ENCODE peak calls at places on chromosome 21, in six cellular contexts. One of them, this sample, is unnamed.

GRCh38 chr21:25735895-25736597 is 1.3 kb downstream of the GABPA start:
- DNase-seq in esophagus muscularis mucosa: no peak
- DNase-seq in transverse colon: no peak
- DNase-seq in SK-N-SH: no peak
- DNase-seq in stomach: no peak
- DNase-seq in sigmoid colon: no peak
- DNase-seq in this sample: no peak

GRCh38 chr21:32413697-32414578 is 1.4 kb downstream of the EVA1C start:
- DNase-seq in SK-N-SH: no peak
- DNase-seq in esophagus muscularis mucosa: no peak
- DNase-seq in transverse colon: peak; percentile 21
- DNase-seq in stomach: no peak
- DNase-seq in sigmoid colon: peak; percentile 81
- DNase-seq in this sample: peak; percentile 62

GRCh38 chr21:32772281-32773047 is 909 bp upstream of the PAXBP1 start:
- DNase-seq in sigmoid colon: no peak
- DNase-seq in esophagus muscularis mucosa: no peak
- DNase-seq in transverse colon: peak; percentile 60
- DNase-seq in SK-N-SH: peak; percentile 29
- DNase-seq in stomach: peak; percentile 44
- DNase-seq in this sample: no peak

GRCh38 chr21:33703750-33704606 is 61.7 kb downstream of the ITSN1 start:
- DNase-seq in SK-N-SH: no peak
- DNase-seq in transverse colon: no peak
- DNase-seq in sigmoid colon: no peak
- DNase-seq in stomach: peak; percentile 31
- DNase-seq in esophagus muscularis mucosa: no peak
- DNase-seq in this sample: no peak

GRCh38 chr21:27776925-27777553 is 810.2 kb upstream of the ADAMTS5 start:
- DNase-seq in sigmoid colon: no peak
- DNase-seq in esophagus muscularis mucosa: no peak
- DNase-seq in SK-N-SH: no peak
- DNase-seq in stomach: peak; percentile 54
- DNase-seq in transverse colon: no peak
- DNase-seq in this sample: no peak

GRCh38 chr21:31218830-31219608 is 125.0 kb downstream of the TIAM1 start:
- DNase-seq in transverse colon: peak; percentile 43
- DNase-seq in sigmoid colon: no peak
- DNase-seq in stomach: peak; percentile 44
- DNase-seq in SK-N-SH: no peak
- DNase-seq in esophagus muscularis mucosa: peak; percentile 92
- DNase-seq in this sample: peak; percentile 89

GRCh38 chr21:33761104-33762036 is 119.1 kb downstream of the ITSN1 start:
- DNase-seq in sigmoid colon: no peak
- DNase-seq in transverse colon: no peak
- DNase-seq in esophagus muscularis mucosa: no peak
- DNase-seq in SK-N-SH: no peak
- DNase-seq in stomach: no peak
- DNase-seq in this sample: no peak

GRCh38 chr21:29305561-29305960 is 6.8 kb downstream of the BACH1 start:
- DNase-seq in sigmoid colon: no peak
- DNase-seq in transverse colon: no peak
- DNase-seq in stomach: no peak
- DNase-seq in SK-N-SH: no peak
- DNase-seq in esophagus muscularis mucosa: peak; percentile 8
- DNase-seq in this sample: no peak

GRCh38 chr21:37450385-37451044 is 83.9 kb downstream of the DYRK1A start:
- DNase-seq in esophagus muscularis mucosa: no peak
- DNase-seq in stomach: no peak
- DNase-seq in SK-N-SH: no peak
- DNase-seq in sigmoid colon: no peak
- DNase-seq in transverse colon: no peak
- DNase-seq in this sample: no peak

GRCh38 chr21:13937236-13937635 is 273.5 kb downstream of the LIPI start:
- DNase-seq in sigmoid colon: no peak
- DNase-seq in transverse colon: no peak
- DNase-seq in esophagus muscularis mucosa: no peak
- DNase-seq in stomach: no peak
- DNase-seq in SK-N-SH: peak; percentile 1
- DNase-seq in this sample: no peak

GRCh38 chr21:16536661-16537359 is 807.0 kb downstream of the USP25 start:
- DNase-seq in SK-N-SH: no peak
- DNase-seq in transverse colon: no peak
- DNase-seq in stomach: no peak
- DNase-seq in esophagus muscularis mucosa: no peak
- DNase-seq in sigmoid colon: no peak
- DNase-seq in this sample: no peak

GRCh38 chr21:21612446-21612845 is 614.2 kb downstream of the NCAM2 start:
- DNase-seq in transverse colon: no peak
- DNase-seq in stomach: no peak
- DNase-seq in SK-N-SH: no peak
- DNase-seq in esophagus muscularis mucosa: no peak
- DNase-seq in sigmoid colon: no peak
- DNase-seq in this sample: no peak

GRCh38 chr21:33760641-33761103 is 118.4 kb downstream of the ITSN1 start:
- DNase-seq in transverse colon: no peak
- DNase-seq in sigmoid colon: no peak
- DNase-seq in stomach: no peak
- DNase-seq in esophagus muscularis mucosa: no peak
- DNase-seq in SK-N-SH: no peak
- DNase-seq in this sample: no peak

GRCh38 chr21:33367309-33367973 is 35.8 kb upstream of the IFNGR2 start:
- DNase-seq in SK-N-SH: no peak
- DNase-seq in stomach: no peak
- DNase-seq in esophagus muscularis mucosa: no peak
- DNase-seq in sigmoid colon: no peak
- DNase-seq in transverse colon: no peak
- DNase-seq in this sample: no peak

GRCh38 chr21:31872452-31873274 is at the start of gene HUNK:
- DNase-seq in esophagus muscularis mucosa: no peak
- DNase-seq in stomach: no peak
- DNase-seq in transverse colon: peak; percentile 58
- DNase-seq in SK-N-SH: peak; percentile 84
- DNase-seq in sigmoid colon: no peak
- DNase-seq in this sample: no peak

GRCh38 chr21:25952306-25952705 is 217.5 kb downstream of the GABPA start:
- DNase-seq in sigmoid colon: no peak
- DNase-seq in SK-N-SH: no peak
- DNase-seq in stomach: no peak
- DNase-seq in transverse colon: no peak
- DNase-seq in esophagus muscularis mucosa: no peak
- DNase-seq in this sample: no peak

GRCh38 chr21:29072873-29073221 is 601 bp downstream of the CCT8 start:
- DNase-seq in SK-N-SH: peak; percentile 26
- DNase-seq in stomach: no peak
- DNase-seq in transverse colon: no peak
- DNase-seq in sigmoid colon: no peak
- DNase-seq in esophagus muscularis mucosa: no peak
- DNase-seq in this sample: no peak

GRCh38 chr21:16116798-16117197 is 387.0 kb downstream of the USP25 start:
- DNase-seq in SK-N-SH: no peak
- DNase-seq in transverse colon: no peak
- DNase-seq in stomach: no peak
- DNase-seq in esophagus muscularis mucosa: no peak
- DNase-seq in sigmoid colon: no peak
- DNase-seq in this sample: no peak

GRCh38 chr21:21195417-21195816 is 197.2 kb downstream of the NCAM2 start:
- DNase-seq in stomach: no peak
- DNase-seq in esophagus muscularis mucosa: no peak
- DNase-seq in SK-N-SH: no peak
- DNase-seq in sigmoid colon: no peak
- DNase-seq in transverse colon: no peak
- DNase-seq in this sample: no peak

GRCh38 chr21:15333943-15334342 is 269.1 kb upstream of the NRIP1 start:
- DNase-seq in sigmoid colon: no peak
- DNase-seq in SK-N-SH: no peak
- DNase-seq in esophagus muscularis mucosa: no peak
- DNase-seq in transverse colon: no peak
- DNase-seq in stomach: no peak
- DNase-seq in this sample: no peak

GRCh38 chr21:37878946-37879660 is 37.2 kb downstream of the KCNJ6 start:
- DNase-seq in stomach: no peak
- DNase-seq in SK-N-SH: no peak
- DNase-seq in sigmoid colon: no peak
- DNase-seq in transverse colon: no peak
- DNase-seq in esophagus muscularis mucosa: no peak
- DNase-seq in this sample: no peak

GRCh38 chr21:30072496-30072895 is 94.1 kb downstream of the CLDN17 start:
- DNase-seq in stomach: peak; percentile 27
- DNase-seq in transverse colon: peak; percentile 46
- DNase-seq in esophagus muscularis mucosa: no peak
- DNase-seq in SK-N-SH: no peak
- DNase-seq in sigmoid colon: no peak
- DNase-seq in this sample: no peak

GRCh38 chr21:37606549-37606948 is 240.0 kb downstream of the DYRK1A start:
- DNase-seq in transverse colon: no peak
- DNase-seq in stomach: no peak
- DNase-seq in SK-N-SH: no peak
- DNase-seq in esophagus muscularis mucosa: no peak
- DNase-seq in sigmoid colon: no peak
- DNase-seq in this sample: no peak

GRCh38 chr21:31732538-31732864 is 583 bp upstream of the SCAF4 start:
- DNase-seq in sigmoid colon: no peak
- DNase-seq in transverse colon: no peak
- DNase-seq in stomach: no peak
- DNase-seq in SK-N-SH: no peak
- DNase-seq in esophagus muscularis mucosa: no peak
- DNase-seq in this sample: no peak

GRCh38 chr21:27275294-27275927 is 308.5 kb upstream of the ADAMTS5 start:
- DNase-seq in transverse colon: no peak
- DNase-seq in esophagus muscularis mucosa: no peak
- DNase-seq in sigmoid colon: no peak
- DNase-seq in SK-N-SH: peak; percentile 15
- DNase-seq in stomach: no peak
- DNase-seq in this sample: no peak

DNA sequence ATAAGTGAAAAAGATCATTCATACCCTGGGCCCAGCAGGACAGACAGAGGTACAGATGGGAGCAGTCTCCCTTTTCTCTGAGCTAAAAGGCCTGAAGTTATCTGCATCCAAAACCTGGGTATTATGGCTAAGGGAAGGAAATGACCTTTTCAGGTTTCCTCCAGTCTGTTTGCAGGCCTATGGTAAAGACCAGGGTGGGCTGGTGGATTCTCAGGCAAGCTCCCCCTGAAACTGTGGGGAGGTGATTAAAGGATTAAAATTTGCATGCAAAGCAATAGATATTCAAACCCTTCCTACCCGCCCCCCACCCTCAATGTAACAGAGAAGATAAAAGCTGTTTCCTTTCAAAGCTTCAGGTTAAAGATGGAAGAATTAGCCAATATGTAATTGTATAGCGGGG is 471.8 kb upstream of the RUNX1 start:
- DNase-seq in sigmoid colon: no peak
- DNase-seq in esophagus muscularis mucosa: no peak
- DNase-seq in stomach: no peak
- DNase-seq in transverse colon: no peak
- DNase-seq in SK-N-SH: no peak
- DNase-seq in this sample: no peak
- H3K27me3 ChIP-seq in sigmoid colon: no peaks in the 10 kb centered on the region
- H3K27me3 ChIP-seq in esophagus muscularis mucosa: no peaks in the 10 kb centered on the region
- H3K27me3 ChIP-seq in stomach: no peaks in the 10 kb centered on the region
- H3K27me3 ChIP-seq in transverse colon: no peaks in the 10 kb centered on the region
- H3K27me3 ChIP-seq in SK-N-SH: no peaks in the 10 kb centered on the region
- H3K27me3 ChIP-seq in this sample: no peaks in the 10 kb centered on the region

GRCh38 chr21:35485364-35485763 is 436.3 kb upstream of the RUNX1 start:
- DNase-seq in transverse colon: no peak
- DNase-seq in stomach: no peak
- DNase-seq in sigmoid colon: no peak
- DNase-seq in SK-N-SH: no peak
- DNase-seq in esophagus muscularis mucosa: no peak
- DNase-seq in this sample: no peak
- TF ChIP-seq EP300 in transverse colon: no peak
- TF ChIP-seq EP300 in stomach: no peak
- TF ChIP-seq EP300 in sigmoid colon: no peak
- TF ChIP-seq EP300 in SK-N-SH: no peak
- TF ChIP-seq EP300 in esophagus muscularis mucosa: no peak
- TF ChIP-seq EP300 in this sample: no peak

DNA sequence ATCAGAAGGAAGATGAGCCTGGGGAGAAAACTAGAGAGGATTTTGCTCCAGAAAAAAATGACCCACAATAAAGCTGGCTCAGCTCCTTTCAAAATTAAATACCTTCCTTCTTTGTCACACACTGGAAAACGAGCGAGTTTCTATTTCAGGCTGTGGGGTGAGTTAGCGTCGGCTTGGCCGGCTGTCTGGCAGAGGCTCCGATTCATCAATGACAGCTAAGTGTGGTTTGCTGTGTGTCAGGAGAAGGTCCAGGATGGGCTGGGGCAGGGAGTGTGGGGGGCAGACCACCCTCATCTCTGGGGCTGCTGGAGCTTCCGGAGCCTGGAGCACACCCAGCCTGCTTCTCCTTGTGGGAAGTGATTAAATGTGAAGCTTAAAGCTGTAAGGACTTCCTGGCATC is 120.2 kb downstream of the ETS2 start:
- DNase-seq in transverse colon: peak; percentile 55
- DNase-seq in esophagus muscularis mucosa: peak; percentile 93
- DNase-seq in SK-N-SH: no peak
- DNase-seq in sigmoid colon: peak; percentile 91
- DNase-seq in stomach: peak; percentile 45
- DNase-seq in this sample: no peak
- TF ChIP-seq POLR2AphosphoS5 in transverse colon: peak; percentile 74
- TF ChIP-seq POLR2AphosphoS5 in esophagus muscularis mucosa: peak; percentile 76
- TF ChIP-seq POLR2AphosphoS5 in SK-N-SH: peak; percentile 47
- TF ChIP-seq POLR2AphosphoS5 in sigmoid colon: peak; percentile 70
- TF ChIP-seq POLR2AphosphoS5 in stomach: no peak
- TF ChIP-seq POLR2AphosphoS5 in this sample: no peak

DNA sequence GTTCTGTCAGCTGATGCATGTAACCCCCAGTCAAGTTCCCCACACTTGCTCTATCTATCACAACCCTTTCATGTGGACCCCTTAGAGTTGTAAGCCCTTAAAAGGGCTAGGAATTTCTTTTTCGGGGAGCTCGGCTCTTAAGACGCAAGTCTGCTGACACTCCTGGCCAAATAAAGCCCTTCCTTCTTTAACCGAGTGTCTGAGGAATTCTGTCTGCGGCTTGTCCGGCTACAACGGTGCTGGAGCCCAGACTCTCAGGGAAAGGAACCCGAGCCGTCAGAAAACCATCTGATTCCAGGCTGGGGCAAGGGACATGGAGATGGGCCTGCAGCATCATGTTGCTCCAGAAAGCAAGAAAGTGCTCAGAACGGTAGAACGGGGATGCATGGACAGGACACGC is 12.2 kb downstream of the ITGB2 start:
- DNase-seq in esophagus muscularis mucosa: no peak
- DNase-seq in stomach: no peak
- DNase-seq in sigmoid colon: no peak
- DNase-seq in transverse colon: no peak
- DNase-seq in SK-N-SH: no peak
- DNase-seq in this sample: no peak
- H3K27me3 ChIP-seq in esophagus muscularis mucosa: no peaks in the 10 kb centered on the region
- H3K27me3 ChIP-seq in stomach: no peaks in the 10 kb centered on the region
- H3K27me3 ChIP-seq in sigmoid colon: no peaks in the 10 kb centered on the region
- H3K27me3 ChIP-seq in transverse colon: no peaks in the 10 kb centered on the region
- H3K27me3 ChIP-seq in SK-N-SH: no peaks in the 10 kb centered on the region
- H3K27me3 ChIP-seq in this sample: peaks cover 4% of the 10 kb centered on the region

GRCh38 chr21:44834951-44835646 is 17.2 kb upstream of the SUMO3 start:
- DNase-seq in stomach: no peak
- DNase-seq in sigmoid colon: no peak
- DNase-seq in esophagus muscularis mucosa: no peak
- DNase-seq in SK-N-SH: no peak
- DNase-seq in transverse colon: peak; percentile 38
- DNase-seq in this sample: no peak
- TF ChIP-seq EP300 in stomach: no peak
- TF ChIP-seq EP300 in sigmoid colon: no peak
- TF ChIP-seq EP300 in esophagus muscularis mucosa: no peak
- TF ChIP-seq EP300 in SK-N-SH: no peak
- TF ChIP-seq EP300 in transverse colon: no peak
- TF ChIP-seq EP300 in this sample: no peak

This sample was measured in suprapubic skin.